ENCODE peak calls at places on chromosomes 16 and 17, in nine cellular contexts. One of them, this sample, is unnamed.

GRCh38 chr16:87062569-87063442 is 254.4 kb downstream of the C16orf95 start:
- DNase-seq in cardiac muscle cell: peak; percentile 89
- DNase-seq in AG04450: no peak
- DNase-seq in colonic mucosa: peak; percentile 61
- DNase-seq in lower lobe of right lung: no peak
- DNase-seq in fibroblast of mammary gland: peak; percentile 69
- DNase-seq in fibroblast of lung: peak; percentile 78
- DNase-seq in fibroblast of the aortic adventitia: peak; percentile 78
- DNase-seq in neural progenitor cell: peak; percentile 94
- DNase-seq in this sample: peak; percentile 86

GRCh38 chr16:69417537-69418199 is 6.8 kb upstream of the CYB5B start:
- DNase-seq in AG04450: no peak
- DNase-seq in lower lobe of right lung: no peak
- DNase-seq in cardiac muscle cell: no peak
- DNase-seq in neural progenitor cell: no peak
- DNase-seq in fibroblast of the aortic adventitia: peak; percentile 55
- DNase-seq in fibroblast of mammary gland: no peak
- DNase-seq in colonic mucosa: no peak
- DNase-seq in fibroblast of lung: peak; percentile 51
- DNase-seq in this sample: no peak

GRCh38 chr17:30219833-30220232 is 15.7 kb downstream of the SLC6A4 start:
- DNase-seq in cardiac muscle cell: no peak
- DNase-seq in neural progenitor cell: no peak
- DNase-seq in AG04450: no peak
- DNase-seq in lower lobe of right lung: no peak
- DNase-seq in fibroblast of mammary gland: no peak
- DNase-seq in colonic mucosa: no peak
- DNase-seq in fibroblast of lung: no peak
- DNase-seq in fibroblast of the aortic adventitia: no peak
- DNase-seq in this sample: no peak

GRCh38 chr17:47695664-47696376 is 1.9 kb downstream of the TBKBP1 start:
- DNase-seq in neural progenitor cell: no peak
- DNase-seq in fibroblast of mammary gland: no peak
- DNase-seq in lower lobe of right lung: no peak
- DNase-seq in fibroblast of the aortic adventitia: peak; percentile 18
- DNase-seq in colonic mucosa: no peak
- DNase-seq in fibroblast of lung: no peak
- DNase-seq in AG04450: no peak
- DNase-seq in cardiac muscle cell: peak; percentile 45
- DNase-seq in this sample: no peak

GRCh38 chr16:89502319-89502843 is 5.8 kb upstream of the SPG7 start:
- DNase-seq in AG04450: no peak
- DNase-seq in lower lobe of right lung: peak; percentile 74
- DNase-seq in colonic mucosa: peak; percentile 77
- DNase-seq in fibroblast of mammary gland: no peak
- DNase-seq in cardiac muscle cell: no peak
- DNase-seq in fibroblast of lung: no peak
- DNase-seq in neural progenitor cell: no peak
- DNase-seq in fibroblast of the aortic adventitia: peak; percentile 70
- DNase-seq in this sample: no peak

GRCh38 chr17:42667088-42667951 is 8.2 kb downstream of the TUBG2 start:
- DNase-seq in neural progenitor cell: no peak
- DNase-seq in fibroblast of the aortic adventitia: peak; percentile 82
- DNase-seq in fibroblast of lung: peak; percentile 77
- DNase-seq in fibroblast of mammary gland: peak; percentile 89
- DNase-seq in lower lobe of right lung: no peak
- DNase-seq in AG04450: no peak
- DNase-seq in colonic mucosa: peak; percentile 76
- DNase-seq in cardiac muscle cell: no peak
- DNase-seq in this sample: peak; percentile 54

GRCh38 chr16:15907863-15908478 is 19.6 kb upstream of the CEP20 start:
- DNase-seq in lower lobe of right lung: no peak
- DNase-seq in neural progenitor cell: peak; percentile 72
- DNase-seq in fibroblast of the aortic adventitia: no peak
- DNase-seq in fibroblast of mammary gland: peak; percentile 45
- DNase-seq in AG04450: no peak
- DNase-seq in fibroblast of lung: no peak
- DNase-seq in colonic mucosa: peak; percentile 22
- DNase-seq in cardiac muscle cell: peak; percentile 42
- DNase-seq in this sample: peak; percentile 56

GRCh38 chr16:70705056-70705455 is 19.2 kb upstream of the MTSS2 start:
- DNase-seq in fibroblast of lung: no peak
- DNase-seq in lower lobe of right lung: no peak
- DNase-seq in cardiac muscle cell: no peak
- DNase-seq in neural progenitor cell: no peak
- DNase-seq in AG04450: no peak
- DNase-seq in fibroblast of mammary gland: peak; percentile 32
- DNase-seq in colonic mucosa: no peak
- DNase-seq in fibroblast of the aortic adventitia: no peak
- DNase-seq in this sample: no peak

GRCh38 chr17:77343031-77343866 is 202.5 kb downstream of the SEC14L1 start:
- DNase-seq in fibroblast of the aortic adventitia: no peak
- DNase-seq in AG04450: no peak
- DNase-seq in fibroblast of lung: no peak
- DNase-seq in colonic mucosa: peak; percentile 14
- DNase-seq in fibroblast of mammary gland: no peak
- DNase-seq in neural progenitor cell: no peak
- DNase-seq in cardiac muscle cell: no peak
- DNase-seq in lower lobe of right lung: no peak
- DNase-seq in this sample: no peak

GRCh38 chr17:199806-200603 is 18.6 kb upstream of the DOC2B start:
- DNase-seq in cardiac muscle cell: no peak
- DNase-seq in neural progenitor cell: no peak
- DNase-seq in colonic mucosa: no peak
- DNase-seq in fibroblast of lung: no peak
- DNase-seq in fibroblast of mammary gland: no peak
- DNase-seq in lower lobe of right lung: peak; percentile 30
- DNase-seq in fibroblast of the aortic adventitia: no peak
- DNase-seq in AG04450: no peak
- DNase-seq in this sample: no peak

GRCh38 chr16:68416057-68417046 is 32.0 kb downstream of the SMPD3 start:
- DNase-seq in cardiac muscle cell: no peak
- DNase-seq in neural progenitor cell: no peak
- DNase-seq in fibroblast of lung: no peak
- DNase-seq in colonic mucosa: peak; percentile 84
- DNase-seq in lower lobe of right lung: no peak
- DNase-seq in fibroblast of mammary gland: no peak
- DNase-seq in fibroblast of the aortic adventitia: no peak
- DNase-seq in AG04450: no peak
- DNase-seq in this sample: no peak
- H3K4me3 ChIP-seq in cardiac muscle cell: no peak overlapping the region
- H3K4me3 ChIP-seq in neural progenitor cell: no peak overlapping the region
- H3K4me3 ChIP-seq in fibroblast of lung: no peak overlapping the region
- H3K4me3 ChIP-seq in colonic mucosa: no peak overlapping the region
- H3K4me3 ChIP-seq in lower lobe of right lung: no peak overlapping the region
- H3K4me3 ChIP-seq in fibroblast of mammary gland: no peak overlapping the region
- H3K4me3 ChIP-seq in fibroblast of the aortic adventitia: no peak overlapping the region
- H3K4me3 ChIP-seq in AG04450: no peak overlapping the region
- H3K4me3 ChIP-seq in this sample: no peak overlapping the region

GRCh38 chr17:2094891-2095535 is 40.1 kb downstream of the HIC1 start:
- DNase-seq in fibroblast of mammary gland: peak; percentile 63
- DNase-seq in colonic mucosa: no peak
- DNase-seq in neural progenitor cell: peak; percentile 56
- DNase-seq in fibroblast of the aortic adventitia: peak; percentile 73
- DNase-seq in fibroblast of lung: peak; percentile 79
- DNase-seq in lower lobe of right lung: peak; percentile 81
- DNase-seq in AG04450: no peak
- DNase-seq in cardiac muscle cell: peak; percentile 67
- DNase-seq in this sample: peak; percentile 92
- TF ChIP-seq CTCF in fibroblast of mammary gland: peak; percentile 62
- TF ChIP-seq CTCF in colonic mucosa: peak; percentile 28
- TF ChIP-seq CTCF in neural progenitor cell: peak; percentile 37
- TF ChIP-seq CTCF in fibroblast of the aortic adventitia: peak; percentile 85
- TF ChIP-seq CTCF in fibroblast of lung: peak; percentile 87
- TF ChIP-seq CTCF in lower lobe of right lung: peak; percentile 58
- TF ChIP-seq CTCF in AG04450: peak; percentile 92
- TF ChIP-seq CTCF in cardiac muscle cell: peak; percentile 77
- TF ChIP-seq CTCF in this sample: peak; percentile 97

GRCh38 chr16:3878610-3879009 is 1.9 kb downstream of the CREBBP start:
- DNase-seq in AG04450: no peak
- DNase-seq in fibroblast of lung: peak; percentile 51
- DNase-seq in colonic mucosa: no peak
- DNase-seq in cardiac muscle cell: no peak
- DNase-seq in lower lobe of right lung: no peak
- DNase-seq in fibroblast of the aortic adventitia: peak; percentile 53
- DNase-seq in neural progenitor cell: no peak
- DNase-seq in fibroblast of mammary gland: peak; percentile 35
- DNase-seq in this sample: peak; percentile 57

GRCh38 chr16:3874794-3875692 is 5.5 kb downstream of the CREBBP start:
- DNase-seq in fibroblast of lung: no peak
- DNase-seq in neural progenitor cell: no peak
- DNase-seq in lower lobe of right lung: no peak
- DNase-seq in fibroblast of the aortic adventitia: no peak
- DNase-seq in fibroblast of mammary gland: no peak
- DNase-seq in cardiac muscle cell: no peak
- DNase-seq in AG04450: no peak
- DNase-seq in colonic mucosa: no peak
- DNase-seq in this sample: no peak

GRCh38 chr16:3874242-3874641 is 6.3 kb downstream of the CREBBP start:
- DNase-seq in fibroblast of lung: no peak
- DNase-seq in fibroblast of the aortic adventitia: no peak
- DNase-seq in fibroblast of mammary gland: no peak
- DNase-seq in lower lobe of right lung: no peak
- DNase-seq in AG04450: no peak
- DNase-seq in neural progenitor cell: no peak
- DNase-seq in colonic mucosa: peak; percentile 61
- DNase-seq in cardiac muscle cell: no peak
- DNase-seq in this sample: no peak

GRCh38 chr16:3876695-3877094 is 3.8 kb downstream of the CREBBP start:
- DNase-seq in fibroblast of mammary gland: peak; percentile 76
- DNase-seq in AG04450: no peak
- DNase-seq in fibroblast of the aortic adventitia: no peak
- DNase-seq in colonic mucosa: no peak
- DNase-seq in fibroblast of lung: peak; percentile 39
- DNase-seq in neural progenitor cell: no peak
- DNase-seq in lower lobe of right lung: no peak
- DNase-seq in cardiac muscle cell: peak; percentile 38
- DNase-seq in this sample: no peak

DNA sequence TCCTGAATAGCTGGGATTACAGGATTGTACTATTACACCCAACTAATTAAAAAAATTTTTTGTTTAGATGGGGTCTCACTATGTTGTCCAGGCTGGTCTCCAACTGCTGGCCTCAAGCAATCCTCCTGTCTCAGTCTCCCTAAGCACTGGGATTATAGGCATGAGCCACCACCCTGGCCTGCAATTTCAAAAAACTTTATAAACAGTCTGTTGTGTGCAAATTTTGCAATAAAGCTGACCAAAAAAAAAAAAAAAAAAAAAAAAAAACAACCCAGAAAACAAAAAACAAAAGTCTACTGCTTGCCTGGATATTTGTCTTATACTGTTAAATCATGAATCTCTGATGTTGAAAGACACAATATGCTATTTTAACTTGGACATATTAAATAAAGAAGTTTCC is 4.4 kb downstream of the CREBBP start:
- DNase-seq in colonic mucosa: no peak
- DNase-seq in fibroblast of mammary gland: no peak
- DNase-seq in neural progenitor cell: no peak
- DNase-seq in fibroblast of lung: no peak
- DNase-seq in cardiac muscle cell: no peak
- DNase-seq in lower lobe of right lung: no peak
- DNase-seq in fibroblast of the aortic adventitia: no peak
- DNase-seq in AG04450: no peak
- DNase-seq in this sample: no peak
- H3K4me3 ChIP-seq in colonic mucosa: no peak overlapping the region
- H3K4me3 ChIP-seq in fibroblast of mammary gland: no peak overlapping the region
- H3K4me3 ChIP-seq in neural progenitor cell: no peak overlapping the region
- H3K4me3 ChIP-seq in fibroblast of lung: peak overlapping the region; percentile 13
- H3K4me3 ChIP-seq in cardiac muscle cell: no peak overlapping the region
- H3K4me3 ChIP-seq in lower lobe of right lung: no peak overlapping the region
- H3K4me3 ChIP-seq in fibroblast of the aortic adventitia: no peak overlapping the region
- H3K4me3 ChIP-seq in AG04450: no peak overlapping the region
- H3K4me3 ChIP-seq in this sample: no peak overlapping the region

GRCh38 chr16:8795818-8796217 is 1.6 kb downstream of the TMEM186 start:
- DNase-seq in colonic mucosa: no peak
- DNase-seq in AG04450: no peak
- DNase-seq in fibroblast of lung: no peak
- DNase-seq in lower lobe of right lung: no peak
- DNase-seq in neural progenitor cell: no peak
- DNase-seq in fibroblast of mammary gland: no peak
- DNase-seq in cardiac muscle cell: no peak
- DNase-seq in fibroblast of the aortic adventitia: no peak
- DNase-seq in this sample: no peak

GRCh38 chr16:8798174-8798527 is 512 bp downstream of the PMM2 start:
- DNase-seq in cardiac muscle cell: no peak
- DNase-seq in neural progenitor cell: no peak
- DNase-seq in fibroblast of mammary gland: peak; percentile 47
- DNase-seq in AG04450: no peak
- DNase-seq in fibroblast of lung: peak; percentile 31
- DNase-seq in colonic mucosa: no peak
- DNase-seq in lower lobe of right lung: no peak
- DNase-seq in fibroblast of the aortic adventitia: peak; percentile 44
- DNase-seq in this sample: peak; percentile 34

GRCh38 chr16:8797364-8798173 is at the start of the genes PMM2 and TMEM186:
- DNase-seq in fibroblast of mammary gland: peak; percentile 94
- DNase-seq in neural progenitor cell: peak; percentile 97
- DNase-seq in colonic mucosa: peak; percentile 99
- DNase-seq in fibroblast of lung: peak; percentile 94
- DNase-seq in AG04450: peak; percentile 89
- DNase-seq in fibroblast of the aortic adventitia: peak; percentile 94
- DNase-seq in cardiac muscle cell: peak; percentile 98
- DNase-seq in lower lobe of right lung: peak; percentile 98
- DNase-seq in this sample: peak; percentile 97

GRCh38 chr16:8795096-8795495 is 2.3 kb downstream of the TMEM186 start:
- DNase-seq in colonic mucosa: no peak
- DNase-seq in neural progenitor cell: no peak
- DNase-seq in fibroblast of lung: no peak
- DNase-seq in AG04450: no peak
- DNase-seq in cardiac muscle cell: no peak
- DNase-seq in fibroblast of the aortic adventitia: no peak
- DNase-seq in fibroblast of mammary gland: no peak
- DNase-seq in lower lobe of right lung: no peak
- DNase-seq in this sample: no peak

DNA sequence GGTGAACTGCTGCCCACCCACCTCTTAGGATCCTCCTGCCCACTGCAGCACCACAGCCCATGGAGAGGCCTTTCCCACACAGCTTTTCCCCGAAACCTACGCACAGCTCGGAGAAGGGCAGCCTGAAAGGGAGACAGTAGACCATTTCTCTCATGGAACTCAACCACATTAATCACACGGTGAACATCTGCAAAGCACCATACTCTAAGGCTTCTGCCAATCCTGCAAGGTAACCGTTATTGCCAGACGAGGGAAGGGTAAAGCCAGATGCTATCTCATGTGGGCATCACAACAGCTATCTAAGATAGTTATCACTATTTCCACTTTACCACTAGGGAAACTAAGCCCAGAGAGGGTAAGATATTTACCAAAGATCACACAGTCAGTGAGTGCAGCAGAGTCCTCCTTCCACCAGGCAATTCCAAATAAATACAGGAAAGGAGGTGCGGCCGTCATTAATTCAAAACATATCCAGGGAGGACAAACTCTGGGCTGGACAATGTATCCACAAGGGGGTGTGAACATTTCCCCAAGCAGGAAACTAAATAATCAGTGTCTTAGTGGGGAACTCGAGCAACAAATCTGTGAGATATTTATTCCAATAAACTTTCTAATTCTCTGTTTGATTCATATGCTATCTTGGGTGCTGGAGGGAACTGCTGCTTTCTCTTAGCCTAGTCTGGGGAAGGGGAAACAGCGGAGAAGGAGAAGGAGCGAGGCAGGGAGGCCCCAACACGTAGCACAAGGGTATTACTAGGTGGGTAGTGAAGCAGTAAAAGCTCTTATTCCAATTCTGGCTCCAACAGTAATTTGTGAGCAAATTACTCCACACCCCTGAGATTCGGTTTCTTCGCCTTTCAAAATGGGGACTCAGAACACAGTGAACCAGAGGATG is 723 bp downstream of the TMEM186 start:
- DNase-seq in fibroblast of the aortic adventitia: peak; percentile 6
- DNase-seq in neural progenitor cell: no peak
- DNase-seq in colonic mucosa: no peak
- DNase-seq in fibroblast of lung: no peak
- DNase-seq in AG04450: no peak
- DNase-seq in fibroblast of mammary gland: peak; percentile 37
- DNase-seq in cardiac muscle cell: no peak
- DNase-seq in lower lobe of right lung: no peak
- DNase-seq in this sample: no peak
- TF ChIP-seq CTCF in fibroblast of the aortic adventitia: no peak
- TF ChIP-seq CTCF in neural progenitor cell: no peak
- TF ChIP-seq CTCF in colonic mucosa: no peak
- TF ChIP-seq CTCF in fibroblast of lung: no peak
- TF ChIP-seq CTCF in AG04450: peak; percentile 1
- TF ChIP-seq CTCF in fibroblast of mammary gland: no peak
- TF ChIP-seq CTCF in cardiac muscle cell: no peak
- TF ChIP-seq CTCF in lower lobe of right lung: no peak
- TF ChIP-seq CTCF in this sample: no peak

This sample was measured in choroid plexus epithelial cell.